ENCODE peak calls at places on chromosomes 1 and 21, in six cellular contexts. D, N, K, T, C and E are unnamed samples.

GRCh38 chr1:53942149-53942957 is 3.1 kb downstream of the IFT25 start:
- DNase-seq in N (no peak), D (no peak), K (no peak), C (no peak), T (no peak), E (no peak)

GRCh38 chr1:209267968-209268367 is 315.5 kb upstream of the CAMK1G start:
- DNase-seq in D (no peak), T (no peak), N (no peak), K (no peak), C (no peak), E (no peak)

GRCh38 chr1:111127923-111128643 is 11.8 kb downstream of the DRAM2 start:
- DNase-seq in N (no peak), T (no peak), C (no peak), D (no peak), K (no peak), E (no peak)

GRCh38 chr1:77553568-77554291 is 128.7 kb downstream of the ZZZ3 start:
- DNase-seq in K (no peak), N (no peak), C (no peak), D (peak; percentile 17), T (no peak), E (no peak)

GRCh38 chr1:53025034-53025777 is 36.8 kb upstream of the PODN start:
- DNase-seq in N (no peak), C (no peak), D (peak; percentile 14), T (peak; percentile 24), K (no peak), E (no peak)

GRCh38 chr1:7008331-7008730 is 223.1 kb downstream of the CAMTA1 start:
- DNase-seq in C (no peak), K (no peak), D (no peak), T (no peak), N (no peak), E (no peak)

GRCh38 chr1:177864530-177865305 is 105.1 kb downstream of the SEC16B start:
- DNase-seq in D (no peak), T (no peak), K (no peak), N (no peak), C (no peak), E (no peak)

GRCh38 chr1:21334214-21335087 is 44.2 kb upstream of the ECE1 start:
- DNase-seq in N (no peak), K (peak; percentile 77), C (peak; percentile 78), D (no peak), T (no peak), E (no peak)

GRCh38 chr1:1304331-1305299 is 3.1 kb downstream of the ACAP3 start:
- DNase-seq in K (no peak), C (no peak), D (peak; percentile 96), T (peak; percentile 78), N (peak; percentile 12), E (peak; percentile 93)

GRCh38 chr1:1606232-1606631 is 6.3 kb upstream of the FNDC10 start:
- DNase-seq in C (no peak), K (no peak), T (no peak), N (no peak), D (no peak), E (no peak)

GRCh38 chr1:232328496-232329102 is 301.3 kb downstream of the SIPA1L2 start:
- DNase-seq in K (no peak), C (no peak), D (no peak), T (no peak), N (no peak), E (no peak)

GRCh38 chr1:201742476-201742875 is 86.5 kb upstream of the IPO9 start:
- DNase-seq in K (no peak), C (no peak), T (no peak), D (no peak), N (no peak), E (no peak)

GRCh38 chr21:33219300-33219699 is 10.4 kb upstream of the IFNAR2 start:
- DNase-seq in T (no peak), D (no peak), N (no peak), K (no peak), C (no peak), E (no peak)

GRCh38 chr1:97013904-97014303 is 292.3 kb downstream of the PTBP2 start:
- DNase-seq in D (no peak), N (no peak), T (no peak), C (no peak), K (no peak), E (no peak)

GRCh38 chr1:69315823-69316222 is 251.9 kb upstream of the LRRC7 start:
- DNase-seq in N (no peak), K (no peak), C (no peak), D (no peak), T (no peak), E (no peak)

GRCh38 chr1:162676767-162677166 is 44.5 kb downstream of the DDR2 start:
- DNase-seq in K (no peak), N (no peak), C (no peak), D (no peak), T (no peak), E (no peak)

GRCh38 chr1:167798951-167799350 is 77.2 kb downstream of the MPZL1 start:
- DNase-seq in K (no peak), C (no peak), D (no peak), T (no peak), N (no peak), E (no peak)

GRCh38 chr1:88519156-88519555 is 164.9 kb upstream of the PKN2 start:
- DNase-seq in C (no peak), K (no peak), D (no peak), N (no peak), T (no peak), E (no peak)

GRCh38 chr1:177948336-177948972 is 21.4 kb downstream of the SEC16B start:
- DNase-seq in C (no peak), N (no peak), K (peak; percentile 1), T (peak; percentile 75), D (peak; percentile 57), E (peak; percentile 59)

GRCh38 chr1:60859111-60859510 is 223.2 kb upstream of the NFIA start:
- DNase-seq in K (no peak), N (no peak), T (no peak), C (no peak), D (no peak), E (no peak)

GRCh38 chr1:186374313-186375151 is 521 bp downstream of the TPR start:
- DNase-seq in D (peak; percentile 59), T (peak; percentile 61), C (no peak), K (no peak), N (peak; percentile 42), E (peak; percentile 10)

GRCh38 chr1:154591206-154591605 is 16.8 kb downstream of the ADAR start:
- DNase-seq in C (no peak), N (no peak), D (no peak), T (no peak), K (no peak), E (no peak)

GRCh38 chr1:23451452-23451851 is 26.9 kb upstream of the TCEA3 start:
- DNase-seq in C (no peak), N (no peak), D (no peak), T (no peak), K (no peak), E (no peak)

GRCh38 chr1:245512980-245513578 is 358.3 kb downstream of the KIF26B start:
- DNase-seq in N (no peak), K (no peak), T (no peak), D (peak; percentile 50), C (no peak), E (no peak)

GRCh38 chr1:55262822-55263221 is 47.7 kb upstream of the USP24 start:
- DNase-seq in T (no peak), N (no peak), K (no peak), D (no peak), C (no peak), E (no peak)

GRCh38 chr1:21706151-21706835 is 37.1 kb upstream of the RAP1GAP start:
- DNase-seq in T (no peak), C (no peak), K (no peak), N (no peak), D (peak; percentile 93), E (no peak)

GRCh38 chr1:112618114-112618720 is 724 bp downstream of the ST7L start:
- DNase-seq in T (peak; percentile 61), N (no peak), D (no peak), C (peak; percentile 82), K (peak; percentile 92), E (no peak)